ENCODE peak calls at places on chromosome 1, in ten cellular contexts. R is GM19239; P is NCI-H774; Z is NCI-H748 treated with DMSO at 0.1 percent for 48 hours; U is GDM1; X is M059J; F is NCI-H1105 treated with DMSO at 0.1 percent for 48 hours; J is stimulated activated effector memory CD8-positive, alpha-beta T cell treated with anti-CD3 and anti-CD28 coated beads, Interleukin-12 subunit alpha, Interleukin-12 subunit beta, amount 100 ng/mL, for 72 hours; I is AG04450; M is cardiac fibroblast. K is an unnamed sample.

GRCh38 chr1:10969267-10969970 is 43.0 kb upstream of the TARDBP start:
- DNase-seq in J (no peak), R (no peak), P (no peak), F (peak), I (no peak), M (no peak), Z (peak), X (no peak), U (no peak), K (peak)

GRCh38 chr1:222546548-222547259 is 1.2 kb downstream of the HHIPL2 start:
- DNase-seq in R (no peak), I (peak), F (no peak), U (no peak), P (no peak), M (peak), J (no peak), Z (peak), X (peak), K (peak)

GRCh38 chr1:151832318-151832984 is 849 bp upstream of the RORC start:
- DNase-seq in U (no peak), P (peak), F (peak), Z (no peak), J (no peak), M (peak), X (peak), I (no peak), R (no peak), K (peak)

GRCh38 chr1:86522230-86522629 is 24.6 kb upstream of the CLCA4 start:
- DNase-seq in J (no peak), R (no peak), F (no peak), U (no peak), I (no peak), P (no peak), M (no peak), X (no peak), Z (no peak), K (no peak)

GRCh38 chr1:193537266-193538003 is 351.0 kb upstream of the B3GALT2 start:
- DNase-seq in I (no peak), Z (no peak), M (no peak), U (no peak), X (peak), J (peak), F (no peak), P (no peak), R (peak), K (no peak)

GRCh38 chr1:31556481-31557006 is 19.8 kb upstream of the TINAGL1 start:
- DNase-seq in P (no peak), Z (no peak), I (no peak), M (no peak), U (no peak), R (no peak), J (peak), F (no peak), X (no peak), K (no peak)

GRCh38 chr1:99571092-99571734 is 74.7 kb upstream of the PALMD start:
- DNase-seq in Z (no peak), J (no peak), F (no peak), P (peak), I (no peak), M (no peak), R (no peak), U (no peak), X (no peak), K (no peak)

GRCh38 chr1:48661726-48662483 is 114.8 kb downstream of the BEND5 start:
- DNase-seq in P (peak), J (no peak), Z (peak), R (no peak), X (no peak), I (no peak), F (peak), U (no peak), M (no peak), K (no peak)

GRCh38 chr1:223331929-223332328 is 32.0 kb downstream of the SUSD4 start:
- DNase-seq in J (no peak), M (no peak), F (no peak), P (no peak), Z (no peak), I (peak), R (no peak), X (peak), U (no peak), K (no peak)